ENCODE peak calls at places on chromosomes 13 and 19, in ten cellular contexts. A is tibial nerve, Y is stomach, K is H1, T is A549, N is ovary, H is SK-N-SH, C is suprapubic skin, G is K562, P is transverse colon. X is an unnamed sample.
A peak's percentile ranks its signal among the peaks of the same experiment; 100 is the strongest.

GRCh38 chr19:2057484-2058469 is 6.7 kb upstream of the MKNK2 start:
- DNase-seq in A (no peak), Y (no peak), K (no peak), T (no peak), N (no peak), H (no peak), C (no peak), G (no peak), P (peak; percentile 10), X (no peak)

GRCh38 chr19:52725528-52725961 is 9.3 kb downstream of the ZNF611 start:
- DNase-seq in A (no peak), Y (no peak), K (no peak), T (no peak), N (no peak), H (peak; percentile 45), C (no peak), G (peak; percentile 90), P (no peak), X (no peak)

GRCh38 chr13:52933547-52934167 is 85.2 kb upstream of the PCDH8 start:
- DNase-seq in A (no peak), Y (no peak), K (no peak), T (no peak), N (no peak), H (no peak), C (no peak), G (no peak), P (no peak), X (no peak)

GRCh38 chr19:39867952-39868351 is 21.8 kb upstream of the FBL start:
- DNase-seq in A (no peak), Y (no peak), K (no peak), T (no peak), N (no peak), H (no peak), C (no peak), G (no peak), P (no peak), X (no peak)

GRCh38 chr19:21559444-21559843 is 54.0 kb downstream of the ZNF429 start:
- DNase-seq in A (no peak), Y (no peak), K (no peak), T (no peak), N (no peak), H (no peak), C (no peak), G (no peak), P (peak; percentile 22), X (no peak)

GRCh38 chr13:97629601-97630272 is 195.8 kb downstream of the RAP2A start:
- DNase-seq in A (no peak), Y (no peak), K (no peak), T (no peak), N (no peak), H (no peak), C (no peak), G (no peak), P (no peak), X (no peak)

GRCh38 chr19:3094638-3095374 is 644 bp downstream of the GNA11 start:
- DNase-seq in A (no peak), Y (no peak), K (no peak), T (no peak), N (no peak), H (no peak), C (peak; percentile 76), G (no peak), P (no peak), X (no peak)

GRCh38 chr19:6490134-6490533 is 8.5 kb upstream of the DENND1C start:
- DNase-seq in A (no peak), Y (no peak), K (no peak), T (no peak), N (no peak), H (no peak), C (no peak), G (no peak), P (no peak), X (no peak)

GRCh38 chr13:39501711-39502324 is 101.2 kb downstream of the LHFPL6 start:
- DNase-seq in A (no peak), Y (no peak), K (no peak), T (no peak), N (no peak), H (no peak), C (no peak), G (no peak), P (no peak), X (no peak)

GRCh38 chr13:38657191-38657590 is 29.7 kb upstream of the FREM2 start:
- DNase-seq in A (no peak), Y (no peak), K (no peak), T (no peak), N (no peak), H (no peak), C (no peak), G (no peak), P (no peak), X (no peak)

GRCh38 chr19:27794444-27795042 is 1418.4 kb downstream of the UQCRFS1 start:
- DNase-seq in A (no peak), Y (no peak), K (peak; percentile 61), T (no peak), N (no peak), H (no peak), C (no peak), G (peak; percentile 40), P (no peak), X (no peak)

GRCh38 chr13:114225610-114226009 is 9.1 kb upstream of the CDC16 start:
- DNase-seq in A (no peak), Y (no peak), K (no peak), T (no peak), N (no peak), H (peak; percentile 37), C (no peak), G (no peak), P (no peak), X (no peak)

GRCh38 chr13:114226699-114227323 is 7.9 kb upstream of the CDC16 start:
- DNase-seq in A (peak; percentile 95), Y (peak; percentile 94), K (peak; percentile 97), T (peak; percentile 60), N (peak; percentile 73), H (peak; percentile 88), C (peak; percentile 93), G (peak; percentile 66), P (peak; percentile 91), X (peak; percentile 98)

GRCh38 chr13:114227528-114227927 is 7.2 kb upstream of the CDC16 start:
- DNase-seq in A (no peak), Y (no peak), K (no peak), T (no peak), N (no peak), H (no peak), C (no peak), G (no peak), P (no peak), X (no peak)

GRCh38 chr13:114224201-114224600 is 10.5 kb upstream of the CDC16 start:
- DNase-seq in A (no peak), Y (no peak), K (no peak), T (no peak), N (no peak), H (no peak), C (no peak), G (no peak), P (no peak), X (no peak)

DNA sequence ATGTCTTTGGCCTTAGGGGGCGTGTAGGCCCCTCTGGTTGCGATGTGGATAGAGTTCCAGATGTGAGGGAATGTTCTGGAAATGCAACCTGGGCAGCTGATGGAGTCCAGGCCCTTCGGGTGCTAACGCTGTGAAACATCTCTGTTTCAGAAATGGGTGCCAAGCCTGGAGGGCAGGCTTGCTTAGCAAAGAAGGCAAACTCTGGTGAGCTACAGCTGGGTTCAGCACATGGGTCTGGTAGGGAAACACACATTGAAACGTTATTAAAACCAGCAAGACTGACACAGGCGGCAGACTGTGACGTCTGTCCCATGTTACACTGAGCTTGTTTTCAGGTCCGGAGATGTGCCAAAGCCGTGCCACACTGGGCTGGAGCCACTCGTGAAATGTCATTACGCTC is 8.6 kb upstream of the CDC16 start:
- DNase-seq in A (no peak), Y (no peak), K (no peak), T (no peak), N (no peak), H (peak; percentile 52), C (no peak), G (no peak), P (no peak), X (no peak)
- TF ChIP-seq EP300 in A (no peak), Y (no peak), K (no peak), T (no peak), N (no peak), H (peak; percentile 67), C (no peak), G (no peak), P (no peak), X (no peak)

GRCh38 chr13:72341904-72342303 is 385.5 kb downstream of the MZT1 start:
- DNase-seq in A (no peak), Y (no peak), K (no peak), T (no peak), N (no peak), H (no peak), C (no peak), G (no peak), P (no peak), X (no peak)
- TF ChIP-seq CTCF in A (no peak), Y (no peak), K (no peak), T (no peak), N (no peak), H (no peak), C (no peak), G (no peak), P (no peak), X (no peak)

GRCh38 chr13:65656740-65657329 is 1573.3 kb downstream of the PCDH9 start:
- DNase-seq in A (no peak), Y (no peak), K (no peak), T (peak; percentile 0), N (no peak), H (no peak), C (no peak), G (no peak), P (no peak), X (no peak)

DNA sequence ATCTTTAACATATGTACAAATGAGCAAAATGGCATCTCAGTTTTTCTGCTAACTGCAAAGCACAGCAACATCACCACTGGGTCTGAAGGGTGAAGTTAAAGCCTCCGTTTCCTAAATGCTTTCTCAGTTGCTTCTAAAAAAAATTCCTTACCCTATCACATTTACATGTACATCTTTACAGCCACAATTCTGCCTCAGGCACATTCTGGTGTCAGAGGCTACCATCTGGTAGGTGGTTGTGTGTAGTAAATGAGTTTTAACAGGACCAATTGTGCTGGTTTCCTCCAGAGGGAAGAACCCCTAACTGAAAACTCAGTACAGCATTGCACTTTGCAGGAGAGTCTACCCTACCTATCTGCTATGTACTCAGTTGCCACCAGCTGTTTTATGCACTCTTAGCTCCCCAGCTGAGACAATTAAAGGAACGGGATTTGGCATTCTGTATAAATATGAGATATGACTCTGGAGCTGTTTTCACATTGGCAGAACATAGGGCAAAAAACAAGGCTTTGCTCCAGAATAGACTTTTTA is 1576.5 kb downstream of the PCDH9 start:
- DNase-seq in A (no peak), Y (no peak), K (no peak), T (no peak), N (no peak), H (peak; percentile 14), C (no peak), G (no peak), P (no peak), X (no peak)
- TF ChIP-seq EP300 in A (no peak), Y (no peak), K (no peak), T (no peak), N (no peak), H (peak; percentile 53), C (no peak), G (no peak), P (no peak), X (no peak)

GRCh38 chr19:12247644-12248222 is 47.0 kb downstream of the ZNF44 start:
- DNase-seq in A (no peak), Y (no peak), K (no peak), T (no peak), N (no peak), H (no peak), C (no peak), G (no peak), P (no peak), X (no peak)

GRCh38 chr19:12244370-12244769 is 50.3 kb downstream of the ZNF44 start:
- DNase-seq in A (no peak), Y (no peak), K (no peak), T (no peak), N (no peak), H (no peak), C (no peak), G (no peak), P (no peak), X (no peak)
- TF ChIP-seq CTCF in A (no peak), Y (no peak), K (no peak), T (no peak), N (no peak), H (no peak), C (no peak), G (peak; percentile 36), P (no peak), X (no peak)

X was measured in esophagus muscularis mucosa.